ENCODE peak calls at places on chromosomes 1 and 21, in eight cellular contexts. X is astrocyte; E is neural progenitor cell; R is tibial artery; J is heart left ventricle; T is pancreas; M is CD8-positive, alpha-beta T cell; G is endodermal cell. D is an unnamed sample. For H3K9me3 and H3K27me3, the result is how much of the 10 kb centered on the place peaks cover.

GRCh38 chr1:22619252-22619651 is 17.2 kb upstream of the C1QA start:
- DNase-seq in E (no peak), J (no peak), R (no peak), X (no peak), G (no peak), M (no peak), T (no peak), D (no peak)

GRCh38 chr1:29644812-29645211 is 408.5 kb downstream of the PTPRU start:
- DNase-seq in T (no peak), E (no peak), R (no peak), J (no peak), X (no peak), M (no peak), G (peak), D (no peak)

GRCh38 chr1:17742590-17742989 is 12.5 kb upstream of the ACTL8 start:
- DNase-seq in T (no peak), M (no peak), X (peak), E (no peak), J (peak), G (no peak), R (no peak), D (no peak)

GRCh38 chr1:228781161-228781771 is 46.0 kb downstream of the RHOU start:
- DNase-seq in R (no peak), M (no peak), T (no peak), J (no peak), X (no peak), G (peak), E (peak), D (no peak)

GRCh38 chr1:236394905-236395779 is 1.1 kb downstream of the EDARADD start:
- DNase-seq in X (peak), M (peak), T (peak), R (no peak), E (peak), J (peak), G (peak), D (no peak)

GRCh38 chr1:45266151-45266801 is 59.9 kb upstream of the ZSWIM5 start:
- DNase-seq in E (no peak), G (no peak), M (no peak), X (peak), R (peak), J (no peak), T (peak), D (peak)

GRCh38 chr1:92118826-92119225 is 38.7 kb downstream of the BTBD8 start:
- DNase-seq in X (peak), M (no peak), E (no peak), T (no peak), J (no peak), R (no peak), G (no peak), D (no peak)

GRCh38 chr1:245411245-245411644 is 256.5 kb downstream of the KIF26B start:
- DNase-seq in G (no peak), X (peak), E (no peak), R (no peak), T (no peak), J (no peak), M (no peak), D (peak)

GRCh38 chr1:227793948-227794812 is 21.3 kb upstream of the PRSS38 start:
- DNase-seq in G (peak), E (peak), X (peak), T (no peak), J (no peak), R (no peak), M (no peak), D (peak)

GRCh38 chr1:929712-930632 is 6.2 kb downstream of the SAMD11 start:
- DNase-seq in E (no peak), T (no peak), X (no peak), R (no peak), M (no peak), G (no peak), J (no peak), D (no peak)

GRCh38 chr1:94579876-94580294 is 38.3 kb upstream of the F3 start:
- DNase-seq in J (no peak), G (peak), X (peak), T (no peak), M (no peak), R (no peak), E (no peak), D (peak)

GRCh38 chr1:114511048-114511785 is at the start of gene TRIM33:
- DNase-seq in J (peak), T (peak), G (peak), M (peak), E (peak), X (peak), R (peak), D (peak)

GRCh38 chr21:32674731-32675130 is 53.1 kb downstream of the SYNJ1 start:
- DNase-seq in T (no peak), R (no peak), E (no peak), G (no peak), X (no peak), J (no peak), M (no peak), D (no peak)

GRCh38 chr21:35229290-35229689 is 180.2 kb upstream of the RUNX1 start:
- DNase-seq in J (no peak), R (no peak), T (no peak), G (no peak), M (no peak), X (no peak), E (no peak), D (no peak)

GRCh38 chr1:220137006-220137794 is 43.3 kb downstream of the IARS2 start:
- DNase-seq in J (no peak), T (no peak), E (peak), M (no peak), X (no peak), G (no peak), R (no peak), D (no peak)

GRCh38 chr1:214332950-214333798 is 52.2 kb downstream of the SMYD2 start:
- DNase-seq in X (peak), T (peak), J (peak), G (peak), E (peak), R (no peak), M (peak), D (peak)

GRCh38 chr1:148362141-148362929 is 120.8 kb downstream of the PPIAL4G start:
- DNase-seq in R (no peak), X (peak), G (peak), E (peak), J (no peak), T (no peak), M (peak), D (no peak)

GRCh38 chr1:225691861-225692516 is 39.1 kb upstream of the ENAH start:
- DNase-seq in R (peak), T (no peak), J (no peak), E (no peak), G (no peak), M (no peak), X (peak), D (peak)

GRCh38 chr1:87899746-87900145 is 571.1 kb downstream of the LMO4 start:
- DNase-seq in J (no peak), M (no peak), G (no peak), T (no peak), R (no peak), X (no peak), E (no peak), D (no peak)

GRCh38 chr1:170267317-170267716 is 121.6 kb downstream of the NTMT2 start:
- DNase-seq in M (no peak), J (no peak), R (no peak), G (peak), E (peak), X (no peak), T (no peak), D (no peak)

GRCh38 chr1:174744886-174745285 is 254.9 kb upstream of the CACYBP start:
- DNase-seq in X (peak), E (no peak), J (no peak), G (no peak), T (no peak), M (no peak), R (no peak), D (no peak)

GRCh38 chr1:42765832-42766722 is 751 bp downstream of the P3H1 start:
- DNase-seq in T (peak), G (peak), R (no peak), X (peak), M (peak), E (peak), J (peak), D (peak)

GRCh38 chr1:53107570-53108322 is 34.7 kb downstream of the SLC1A7 start:
- DNase-seq in J (no peak), M (no peak), E (no peak), R (no peak), T (no peak), X (peak), G (peak), D (peak)

GRCh38 chr1:246506440-246506784 is 667 bp downstream of the SMYD3 start:
- DNase-seq in X (no peak), T (no peak), E (peak), M (no peak), G (no peak), R (no peak), J (no peak), D (no peak)

GRCh38 chr1:193183019-193183643 is 3.3 kb downstream of the B3GALT2 start:
- DNase-seq in M (no peak), E (peak), R (no peak), T (no peak), X (peak), G (no peak), J (no peak), D (peak)

GRCh38 chr1:155277896-155278688 is 829 bp downstream of the HCN3 start:
- DNase-seq in X (no peak), T (peak), R (peak), G (peak), J (no peak), E (peak), M (peak), D (no peak)

GRCh38 chr21:44695641-44696040 is 1.3 kb upstream of the KRTAP10-12 start:
- DNase-seq in X (no peak), E (no peak), R (no peak), T (no peak), J (no peak), M (no peak), G (no peak), D (no peak)

GRCh38 chr1:75211648-75212047 is 77.5 kb downstream of the LHX8 start:
- DNase-seq in J (no peak), E (no peak), T (no peak), G (no peak), R (no peak), X (no peak), M (no peak), D (no peak)

GRCh38 chr1:38680801-38681510 is 178.6 kb downstream of the RRAGC start:
- DNase-seq in X (peak), T (no peak), M (no peak), J (no peak), R (no peak), E (peak), G (peak), D (no peak)

GRCh38 chr1:25642710-25643109 is 26.1 kb downstream of the MAN1C1 start:
- DNase-seq in M (peak), E (no peak), R (no peak), J (no peak), G (peak), T (no peak), X (peak), D (peak)

DNA sequence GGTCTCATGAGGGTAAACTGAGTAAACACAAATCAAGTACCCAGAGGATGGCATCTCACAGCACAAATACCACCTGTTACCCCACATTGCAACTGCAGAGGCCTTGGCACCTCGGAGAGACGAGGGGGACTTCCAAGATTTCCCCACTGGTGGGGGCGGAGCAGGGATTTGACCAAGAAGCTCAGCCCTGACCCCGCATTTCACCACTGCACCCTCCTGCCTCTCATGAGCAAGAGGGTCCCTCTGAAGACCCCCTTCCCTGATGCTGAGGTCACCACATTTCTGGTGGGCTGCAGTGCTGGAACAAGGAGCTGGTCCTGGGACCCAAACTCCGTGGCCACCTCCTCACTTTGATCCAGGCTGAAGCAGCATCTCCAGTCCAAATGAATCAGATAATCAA is 342.4 kb downstream of the NPHP4 start:
- DNase-seq in G (peak), T (peak), R (no peak), J (no peak), E (no peak), X (no peak), M (no peak), D (no peak)
- H3K9me3 ChIP-seq in G (under half), T (under half), R (under half), J (under half), E (under half), X (under half), M (under half), D (half or more)

DNA sequence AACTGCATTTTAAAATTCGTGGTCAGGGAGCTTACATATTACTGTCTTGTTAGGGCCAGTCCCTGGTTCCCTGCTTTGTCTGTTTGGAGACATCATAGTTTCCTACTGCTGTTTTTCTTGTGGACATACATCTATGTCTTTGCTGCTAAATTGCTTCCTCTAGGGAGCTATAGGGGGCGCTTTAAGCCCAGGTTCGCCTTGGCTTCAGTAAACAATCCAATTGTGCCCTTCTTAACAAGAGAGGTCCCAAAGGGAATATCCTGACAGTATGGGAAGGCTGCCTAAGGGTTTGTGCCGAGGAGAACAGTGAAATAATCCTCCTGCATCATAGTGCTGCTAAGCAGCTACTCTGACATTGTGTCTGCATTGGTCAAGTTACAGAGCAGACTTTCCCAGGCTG is 112.5 kb downstream of the USH2A start:
- DNase-seq in R (no peak), G (peak), J (no peak), T (no peak), M (no peak), X (no peak), E (peak), D (peak)
- TF ChIP-seq CTCF in R (no peak), G (peak), J (peak), T (peak), M (no peak), X (peak), E (peak), D (peak)

DNA sequence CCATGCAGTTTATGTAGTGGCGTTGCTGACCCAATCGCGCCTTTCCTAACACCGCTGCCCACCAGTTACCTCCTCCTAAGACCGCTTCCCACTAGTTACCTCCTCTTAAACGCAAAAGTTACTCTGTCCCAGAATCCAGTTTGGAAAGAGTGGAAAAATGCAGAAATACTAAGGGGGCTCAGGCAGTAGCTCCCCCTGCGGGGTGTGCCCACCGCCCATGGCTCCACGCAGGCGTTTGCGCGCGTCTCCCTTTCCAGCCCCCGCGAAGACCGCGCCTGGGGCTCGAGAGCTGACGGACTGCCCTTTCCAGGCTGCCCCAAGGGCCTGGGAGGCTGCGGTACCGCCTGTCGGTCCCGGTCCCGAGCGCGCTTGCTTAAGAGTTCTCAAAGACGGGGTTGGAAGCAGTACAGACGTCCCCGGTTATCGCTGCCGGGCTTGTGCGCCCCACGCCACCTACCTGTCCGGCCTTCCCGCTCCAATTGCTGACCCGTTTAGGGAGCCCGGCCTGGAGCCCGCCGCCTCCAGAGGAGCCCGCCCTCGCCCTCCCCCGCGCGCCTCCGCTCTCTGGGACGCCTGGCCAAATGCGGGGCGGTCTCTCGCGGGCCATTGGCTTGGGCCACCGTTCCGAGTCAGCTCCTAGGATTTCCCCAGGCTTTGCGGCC is 414.1 kb upstream of the ESRRG start:
- DNase-seq in J (no peak), M (no peak), T (peak), R (no peak), E (peak), X (no peak), G (peak), D (no peak)
- H3K27me3 ChIP-seq in J (under half), M (under half), T (under half), R (under half), E (half or more), X (half or more), G (half or more), D (half or more)

DNA sequence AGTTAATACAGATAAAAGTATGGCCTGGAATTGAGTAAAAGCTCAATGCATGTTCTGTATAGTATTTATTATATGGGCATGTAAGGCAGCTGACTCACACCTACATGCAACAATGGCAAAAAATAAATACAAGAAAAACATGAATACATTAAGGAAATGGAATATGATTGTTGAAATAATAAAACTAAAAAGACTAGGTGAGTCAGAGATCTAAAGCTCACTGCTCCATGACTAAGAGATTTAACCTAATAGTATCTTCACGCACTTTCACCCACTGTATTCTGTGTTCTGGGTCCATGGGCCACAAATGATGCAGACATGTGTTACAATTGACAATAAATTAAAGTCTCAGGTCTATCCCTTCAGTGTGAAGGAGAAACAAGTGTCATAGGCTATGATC is 607.0 kb downstream of the AGBL4 start:
- DNase-seq in R (no peak), T (no peak), E (no peak), M (no peak), J (no peak), G (no peak), X (no peak), D (no peak)
- H3K9me3 ChIP-seq in R (under half), T (under half), E (under half), M (under half), J (under half), G (half or more), X (under half), D (under half)

GRCh38 chr1:41245659-41246058 is 3.6 kb upstream of the SCMH1 start:
- DNase-seq in G (no peak), M (no peak), R (no peak), T (no peak), J (no peak), E (no peak), X (peak), D (no peak)
- TF ChIP-seq CTCF in G (no peak), M (no peak), R (no peak), T (no peak), J (no peak), E (no peak), X (no peak), D (no peak)

DNA sequence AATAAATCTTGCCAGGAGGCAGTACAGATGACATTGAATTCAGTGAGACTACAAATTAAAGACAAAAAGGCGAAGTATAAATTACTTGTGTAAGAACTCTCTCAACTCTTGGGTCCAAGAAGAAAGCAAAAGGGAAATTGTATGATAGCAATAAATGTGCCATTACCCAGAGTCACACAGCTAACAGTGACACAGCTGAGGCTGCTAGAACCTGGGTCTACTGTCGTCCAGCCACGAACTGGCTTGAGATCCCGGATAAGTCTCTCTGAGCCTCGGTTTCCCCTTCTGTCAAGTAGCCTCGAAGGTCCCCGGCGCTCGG is 362 bp upstream of the ROR1 start:
- DNase-seq in X (no peak), R (no peak), M (no peak), G (no peak), E (no peak), J (no peak), T (no peak), D (no peak)
- H3K27me3 ChIP-seq in X (under half), R (under half), M (under half), G (under half), E (under half), J (under half), T (under half), D (under half)

GRCh38 chr1:2940178-2940577 is 81.1 kb upstream of the ACTRT2 start:
- DNase-seq in J (no peak), E (no peak), R (no peak), G (no peak), M (no peak), T (no peak), X (no peak), D (no peak)

GRCh38 chr1:2937805-2938204 is 83.5 kb upstream of the ACTRT2 start:
- DNase-seq in T (peak), J (no peak), E (no peak), G (no peak), R (no peak), M (no peak), X (no peak), D (no peak)

GRCh38 chr1:2941040-2941439 is 80.2 kb upstream of the ACTRT2 start:
- DNase-seq in R (no peak), E (no peak), J (no peak), X (no peak), T (no peak), M (no peak), G (no peak), D (no peak)

GRCh38 chr1:2936568-2937515 is 84.4 kb upstream of the ACTRT2 start:
- DNase-seq in R (no peak), J (peak), T (peak), M (no peak), X (no peak), G (no peak), E (no peak), D (no peak)

GRCh38 chr1:2939041-2939552 is 82.2 kb upstream of the ACTRT2 start:
- DNase-seq in T (peak), E (no peak), J (peak), G (no peak), M (no peak), X (no peak), R (no peak), D (no peak)
- H3K9me3 ChIP-seq in T (under half), E (under half), J (under half), G (half or more), M (under half), X (under half), R (under half), D (half or more)

D was measured in AG04450.